ENCODE peak calls at places on chromosomes 16 and 17, in six cellular contexts. One of them, this sample, is unnamed.
A peak's percentile ranks its signal among the peaks of the same experiment; 100 is the strongest.

GRCh38 chr16:57643166-57643813 is 14.9 kb downstream of the ADGRG1 start:
- DNase-seq in SK-N-SH: no peak
- DNase-seq in K562: no peak
- DNase-seq in GM12878: no peak
- DNase-seq in H1: no peak
- DNase-seq in HCT116: no peak
- DNase-seq in this sample: no peak

GRCh38 chr17:42112552-42113176 is at the start of gene DHX58:
- DNase-seq in SK-N-SH: no peak
- DNase-seq in K562: peak; percentile 43
- DNase-seq in GM12878: peak; percentile 90
- DNase-seq in H1: no peak
- DNase-seq in HCT116: no peak
- DNase-seq in this sample: peak; percentile 87

GRCh38 chr17:48244121-48244711 is 136.7 kb downstream of the SNX11 start:
- DNase-seq in SK-N-SH: no peak
- DNase-seq in K562: no peak
- DNase-seq in GM12878: no peak
- DNase-seq in H1: no peak
- DNase-seq in HCT116: peak; percentile 73
- DNase-seq in this sample: peak; percentile 38

GRCh38 chr17:81053043-81053970 is 18.4 kb downstream of the BAIAP2 start:
- DNase-seq in SK-N-SH: peak; percentile 65
- DNase-seq in K562: no peak
- DNase-seq in GM12878: no peak
- DNase-seq in H1: no peak
- DNase-seq in HCT116: no peak
- DNase-seq in this sample: no peak

GRCh38 chr16:57478396-57479024 is 7.8 kb downstream of the DOK4 start:
- DNase-seq in SK-N-SH: no peak
- DNase-seq in K562: no peak
- DNase-seq in GM12878: no peak
- DNase-seq in H1: no peak
- DNase-seq in HCT116: no peak
- DNase-seq in this sample: no peak

GRCh38 chr17:4565209-4566141 is 5.1 kb upstream of the GGT6 start:
- DNase-seq in SK-N-SH: peak; percentile 78
- DNase-seq in K562: peak; percentile 45
- DNase-seq in GM12878: no peak
- DNase-seq in H1: no peak
- DNase-seq in HCT116: peak; percentile 84
- DNase-seq in this sample: peak; percentile 79

GRCh38 chr17:82245144-82246039 is 16.6 kb downstream of the SLC16A3 start:
- DNase-seq in SK-N-SH: no peak
- DNase-seq in K562: no peak
- DNase-seq in GM12878: no peak
- DNase-seq in H1: no peak
- DNase-seq in HCT116: no peak
- DNase-seq in this sample: no peak

GRCh38 chr16:23171234-23171948 is 11.2 kb upstream of the SCNN1G start:
- DNase-seq in SK-N-SH: no peak
- DNase-seq in K562: no peak
- DNase-seq in GM12878: no peak
- DNase-seq in H1: no peak
- DNase-seq in HCT116: no peak
- DNase-seq in this sample: no peak

GRCh38 chr17:60358611-60359225 is 33.2 kb downstream of the USP32 start:
- DNase-seq in SK-N-SH: no peak
- DNase-seq in K562: no peak
- DNase-seq in GM12878: no peak
- DNase-seq in H1: no peak
- DNase-seq in HCT116: no peak
- DNase-seq in this sample: no peak

GRCh38 chr16:21964353-21964752 is 11.2 kb downstream of the UQCRC2 start:
- DNase-seq in SK-N-SH: no peak
- DNase-seq in K562: no peak
- DNase-seq in GM12878: no peak
- DNase-seq in H1: no peak
- DNase-seq in HCT116: no peak
- DNase-seq in this sample: no peak

GRCh38 chr17:44097110-44097810 is 26.2 kb downstream of the HDAC5 start:
- DNase-seq in SK-N-SH: no peak
- DNase-seq in K562: peak; percentile 34
- DNase-seq in GM12878: no peak
- DNase-seq in H1: no peak
- DNase-seq in HCT116: no peak
- DNase-seq in this sample: peak; percentile 43

GRCh38 chr17:40121191-40121885 is 433 bp upstream of the MSL1 start:
- DNase-seq in SK-N-SH: no peak
- DNase-seq in K562: no peak
- DNase-seq in GM12878: no peak
- DNase-seq in H1: no peak
- DNase-seq in HCT116: no peak
- DNase-seq in this sample: no peak

GRCh38 chr16:70735141-70735979 is 49.5 kb upstream of the MTSS2 start:
- DNase-seq in SK-N-SH: no peak
- DNase-seq in K562: no peak
- DNase-seq in GM12878: no peak
- DNase-seq in H1: no peak
- DNase-seq in HCT116: no peak
- DNase-seq in this sample: no peak

GRCh38 chr17:59498421-59499307 is 66.7 kb upstream of the DHX40 start:
- DNase-seq in SK-N-SH: peak; percentile 23
- DNase-seq in K562: no peak
- DNase-seq in GM12878: no peak
- DNase-seq in H1: no peak
- DNase-seq in HCT116: no peak
- DNase-seq in this sample: no peak

GRCh38 chr16:29663020-29663828 is at the start of gene SPN:
- DNase-seq in SK-N-SH: no peak
- DNase-seq in K562: peak; percentile 90
- DNase-seq in GM12878: no peak
- DNase-seq in H1: no peak
- DNase-seq in HCT116: no peak
- DNase-seq in this sample: peak; percentile 96

GRCh38 chr17:63171428-63172205 is 205.6 kb downstream of the TANC2 start:
- DNase-seq in SK-N-SH: no peak
- DNase-seq in K562: no peak
- DNase-seq in GM12878: no peak
- DNase-seq in H1: no peak
- DNase-seq in HCT116: no peak
- DNase-seq in this sample: no peak

GRCh38 chr16:69112285-69113129 is 7.1 kb downstream of the HAS3 start:
- DNase-seq in SK-N-SH: peak; percentile 82
- DNase-seq in K562: peak; percentile 80
- DNase-seq in GM12878: no peak
- DNase-seq in H1: no peak
- DNase-seq in HCT116: no peak
- DNase-seq in this sample: peak; percentile 72

GRCh38 chr16:30680326-30680725 is 18.6 kb upstream of the SRCAP start:
- DNase-seq in SK-N-SH: no peak
- DNase-seq in K562: no peak
- DNase-seq in GM12878: no peak
- DNase-seq in H1: no peak
- DNase-seq in HCT116: no peak
- DNase-seq in this sample: no peak

GRCh38 chr17:17739388-17740066 is 58.3 kb downstream of the RAI1 start:
- DNase-seq in SK-N-SH: peak; percentile 78
- DNase-seq in K562: peak; percentile 77
- DNase-seq in GM12878: no peak
- DNase-seq in H1: no peak
- DNase-seq in HCT116: no peak
- DNase-seq in this sample: no peak
- TF ChIP-seq MAX in SK-N-SH: no peak
- TF ChIP-seq MAX in K562: peak; percentile 45
- TF ChIP-seq MAX in GM12878: no peak
- TF ChIP-seq MAX in H1: no peak
- TF ChIP-seq MAX in HCT116: no peak
- TF ChIP-seq MAX in this sample: no peak

GRCh38 chr17:1945621-1946020 is 79.5 kb downstream of the RTN4RL1 start:
- DNase-seq in SK-N-SH: no peak
- DNase-seq in K562: no peak
- DNase-seq in GM12878: no peak
- DNase-seq in H1: no peak
- DNase-seq in HCT116: no peak
- DNase-seq in this sample: no peak

GRCh38 chr17:1948517-1948825 is 76.7 kb downstream of the RTN4RL1 start:
- DNase-seq in SK-N-SH: no peak
- DNase-seq in K562: no peak
- DNase-seq in GM12878: no peak
- DNase-seq in H1: no peak
- DNase-seq in HCT116: no peak
- DNase-seq in this sample: no peak

GRCh38 chr17:1946021-1946932 is 78.9 kb downstream of the RTN4RL1 start:
- DNase-seq in SK-N-SH: no peak
- DNase-seq in K562: no peak
- DNase-seq in GM12878: no peak
- DNase-seq in H1: no peak
- DNase-seq in HCT116: no peak
- DNase-seq in this sample: no peak

GRCh38 chr17:1947743-1948516 is 77.2 kb downstream of the RTN4RL1 start:
- DNase-seq in SK-N-SH: no peak
- DNase-seq in K562: no peak
- DNase-seq in GM12878: no peak
- DNase-seq in H1: no peak
- DNase-seq in HCT116: no peak
- DNase-seq in this sample: no peak

GRCh38 chr17:1947229-1947742 is 77.8 kb downstream of the RTN4RL1 start:
- DNase-seq in SK-N-SH: peak; percentile 66
- DNase-seq in K562: no peak
- DNase-seq in GM12878: no peak
- DNase-seq in H1: no peak
- DNase-seq in HCT116: no peak
- DNase-seq in this sample: no peak
- TF ChIP-seq MAX in SK-N-SH: no peak
- TF ChIP-seq MAX in K562: no peak
- TF ChIP-seq MAX in GM12878: no peak
- TF ChIP-seq MAX in H1: no peak
- TF ChIP-seq MAX in HCT116: no peak
- TF ChIP-seq MAX in this sample: no peak

DNA sequence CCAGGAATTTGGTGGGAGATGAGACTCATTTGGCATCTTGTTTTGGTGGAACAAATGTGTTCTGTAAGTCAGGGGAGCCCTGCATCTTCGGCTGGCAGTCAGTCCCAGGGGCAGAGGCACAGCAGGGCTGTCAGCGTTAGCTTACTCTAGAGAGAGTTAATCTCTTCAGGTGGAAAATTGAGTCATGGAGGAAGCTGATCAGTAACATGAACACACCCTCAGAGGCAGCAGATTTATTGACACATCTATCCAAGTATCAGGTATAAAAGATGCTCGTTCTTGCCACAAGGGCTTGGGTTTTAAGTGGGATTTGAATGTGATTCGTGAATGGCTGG is 55.2 kb downstream of the EPN2 start:
- DNase-seq in SK-N-SH: no peak
- DNase-seq in K562: no peak
- DNase-seq in GM12878: no peak
- DNase-seq in H1: no peak
- DNase-seq in HCT116: no peak
- DNase-seq in this sample: no peak
- TF ChIP-seq MAX in SK-N-SH: no peak
- TF ChIP-seq MAX in K562: no peak
- TF ChIP-seq MAX in GM12878: no peak
- TF ChIP-seq MAX in H1: no peak
- TF ChIP-seq MAX in HCT116: no peak
- TF ChIP-seq MAX in this sample: no peak

GRCh38 chr16:53950677-53951076 is 246.7 kb downstream of the FTO start:
- DNase-seq in SK-N-SH: no peak
- DNase-seq in K562: no peak
- DNase-seq in GM12878: no peak
- DNase-seq in H1: no peak
- DNase-seq in HCT116: no peak
- DNase-seq in this sample: no peak

GRCh38 chr16:53949716-53950410 is 245.9 kb downstream of the FTO start:
- DNase-seq in SK-N-SH: no peak
- DNase-seq in K562: no peak
- DNase-seq in GM12878: no peak
- DNase-seq in H1: no peak
- DNase-seq in HCT116: no peak
- DNase-seq in this sample: no peak

GRCh38 chr16:53948734-53949430 is 244.9 kb downstream of the FTO start:
- DNase-seq in SK-N-SH: no peak
- DNase-seq in K562: no peak
- DNase-seq in GM12878: no peak
- DNase-seq in H1: no peak
- DNase-seq in HCT116: no peak
- DNase-seq in this sample: no peak

GRCh38 chr16:53955221-53955875 is 251.4 kb downstream of the FTO start:
- DNase-seq in SK-N-SH: no peak
- DNase-seq in K562: no peak
- DNase-seq in GM12878: no peak
- DNase-seq in H1: no peak
- DNase-seq in HCT116: no peak
- DNase-seq in this sample: peak; percentile 32

GRCh38 chr16:53952215-53953208 is 248.6 kb downstream of the FTO start:
- DNase-seq in SK-N-SH: no peak
- DNase-seq in K562: no peak
- DNase-seq in GM12878: no peak
- DNase-seq in H1: no peak
- DNase-seq in HCT116: no peak
- DNase-seq in this sample: peak; percentile 70
- TF ChIP-seq MAX in SK-N-SH: no peak
- TF ChIP-seq MAX in K562: no peak
- TF ChIP-seq MAX in GM12878: no peak
- TF ChIP-seq MAX in H1: no peak
- TF ChIP-seq MAX in HCT116: no peak
- TF ChIP-seq MAX in this sample: no peak

GRCh38 chr17:14471052-14471451 is 170.2 kb downstream of the HS3ST3B1 start:
- DNase-seq in SK-N-SH: no peak
- DNase-seq in K562: no peak
- DNase-seq in GM12878: no peak
- DNase-seq in H1: no peak
- DNase-seq in HCT116: no peak
- DNase-seq in this sample: no peak
- TF ChIP-seq MAX in SK-N-SH: no peak
- TF ChIP-seq MAX in K562: no peak
- TF ChIP-seq MAX in GM12878: no peak
- TF ChIP-seq MAX in H1: no peak
- TF ChIP-seq MAX in HCT116: no peak
- TF ChIP-seq MAX in this sample: no peak

DNA sequence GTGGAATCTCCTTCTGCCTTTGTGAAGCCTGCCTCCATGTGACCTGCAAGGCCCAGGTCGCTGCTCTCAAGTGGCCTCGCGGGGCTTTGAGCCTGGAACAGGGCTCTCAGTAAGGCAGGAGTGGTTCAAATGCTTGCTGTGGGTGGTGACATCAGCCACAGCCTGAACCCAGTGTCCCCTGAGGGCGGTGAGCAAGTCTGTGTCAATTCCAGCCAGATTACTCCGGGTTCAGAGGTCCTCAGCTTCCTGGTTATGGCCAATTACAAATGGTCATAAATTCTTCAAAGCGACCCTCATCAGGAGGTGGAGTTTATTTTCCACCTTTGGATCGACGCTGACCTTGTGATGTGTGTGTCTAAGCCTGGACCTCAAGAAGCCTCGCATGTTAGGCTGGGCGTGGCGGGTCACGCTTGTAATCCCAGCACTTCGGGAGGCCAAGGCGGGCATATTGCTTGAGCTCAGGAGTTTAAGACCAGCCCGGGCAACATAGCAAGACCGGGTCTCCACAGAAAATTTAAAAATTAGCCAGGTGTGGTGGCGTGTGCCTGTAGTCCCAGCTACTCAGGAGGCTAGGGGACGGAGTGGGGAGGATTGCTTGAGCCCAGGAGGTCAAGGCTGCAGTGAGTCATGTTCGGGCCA is 17.3 kb downstream of the LGALS3BP start:
- DNase-seq in SK-N-SH: peak; percentile 39
- DNase-seq in K562: no peak
- DNase-seq in GM12878: no peak
- DNase-seq in H1: no peak
- DNase-seq in HCT116: peak; percentile 81
- DNase-seq in this sample: peak; percentile 59
- TF ChIP-seq MAX in SK-N-SH: no peak
- TF ChIP-seq MAX in K562: no peak
- TF ChIP-seq MAX in GM12878: no peak
- TF ChIP-seq MAX in H1: no peak
- TF ChIP-seq MAX in HCT116: no peak
- TF ChIP-seq MAX in this sample: no peak

This sample was measured in NB4.